ENCODE peak calls at places on chromosomes 1 and 21, in eight cellular contexts. One of them, this sample, is unnamed.

GRCh38 chr1:116498789-116499628 is 71.8 kb downstream of the CD58 start:
- DNase-seq in fibroblast of pulmonary artery: peak; percentile 77
- DNase-seq in astrocyte of the spinal cord: peak; percentile 69
- DNase-seq in brain microvascular endothelial cell: peak; percentile 66
- DNase-seq in body of pancreas: peak; percentile 69
- DNase-seq in fibroblast of mammary gland: peak; percentile 71
- DNase-seq in cardiac muscle cell: peak; percentile 80
- DNase-seq in tibial nerve: peak; percentile 79
- DNase-seq in this sample: peak; percentile 77

GRCh38 chr21:16250282-16250681 is 520.5 kb downstream of the USP25 start:
- DNase-seq in cardiac muscle cell: no peak
- DNase-seq in fibroblast of mammary gland: no peak
- DNase-seq in body of pancreas: no peak
- DNase-seq in astrocyte of the spinal cord: no peak
- DNase-seq in tibial nerve: no peak
- DNase-seq in fibroblast of pulmonary artery: no peak
- DNase-seq in brain microvascular endothelial cell: no peak
- DNase-seq in this sample: no peak

GRCh38 chr1:27430903-27431653 is 38.7 kb downstream of the GPR3 start:
- DNase-seq in tibial nerve: no peak
- DNase-seq in body of pancreas: no peak
- DNase-seq in astrocyte of the spinal cord: peak; percentile 24
- DNase-seq in fibroblast of mammary gland: peak; percentile 31
- DNase-seq in fibroblast of pulmonary artery: peak; percentile 38
- DNase-seq in brain microvascular endothelial cell: peak; percentile 6
- DNase-seq in cardiac muscle cell: peak; percentile 49
- DNase-seq in this sample: peak; percentile 49

GRCh38 chr1:70085451-70085850 is 119.9 kb downstream of the LRRC40 start:
- DNase-seq in fibroblast of pulmonary artery: no peak
- DNase-seq in body of pancreas: no peak
- DNase-seq in tibial nerve: no peak
- DNase-seq in fibroblast of mammary gland: no peak
- DNase-seq in astrocyte of the spinal cord: no peak
- DNase-seq in cardiac muscle cell: no peak
- DNase-seq in brain microvascular endothelial cell: no peak
- DNase-seq in this sample: no peak

GRCh38 chr1:30867537-30867936 is 41.0 kb downstream of the SDC3 start:
- DNase-seq in fibroblast of pulmonary artery: no peak
- DNase-seq in fibroblast of mammary gland: no peak
- DNase-seq in body of pancreas: no peak
- DNase-seq in cardiac muscle cell: no peak
- DNase-seq in tibial nerve: no peak
- DNase-seq in brain microvascular endothelial cell: no peak
- DNase-seq in astrocyte of the spinal cord: no peak
- DNase-seq in this sample: no peak

GRCh38 chr21:14737922-14738321 is 191.8 kb upstream of the SAMSN1 start:
- DNase-seq in fibroblast of pulmonary artery: peak; percentile 68
- DNase-seq in brain microvascular endothelial cell: peak; percentile 52
- DNase-seq in fibroblast of mammary gland: peak; percentile 71
- DNase-seq in tibial nerve: peak; percentile 55
- DNase-seq in body of pancreas: peak; percentile 49
- DNase-seq in cardiac muscle cell: peak; percentile 70
- DNase-seq in astrocyte of the spinal cord: peak; percentile 59
- DNase-seq in this sample: peak; percentile 78

GRCh38 chr1:236773919-236774318 is 21.2 kb upstream of the MTR start:
- DNase-seq in astrocyte of the spinal cord: no peak
- DNase-seq in body of pancreas: no peak
- DNase-seq in fibroblast of mammary gland: no peak
- DNase-seq in fibroblast of pulmonary artery: no peak
- DNase-seq in brain microvascular endothelial cell: no peak
- DNase-seq in cardiac muscle cell: no peak
- DNase-seq in tibial nerve: no peak
- DNase-seq in this sample: no peak

GRCh38 chr21:33266050-33266783 is at the start of gene IL10RB:
- DNase-seq in tibial nerve: peak; percentile 59
- DNase-seq in fibroblast of pulmonary artery: peak; percentile 40
- DNase-seq in brain microvascular endothelial cell: peak; percentile 32
- DNase-seq in astrocyte of the spinal cord: peak; percentile 60
- DNase-seq in cardiac muscle cell: peak; percentile 62
- DNase-seq in fibroblast of mammary gland: peak; percentile 28
- DNase-seq in body of pancreas: peak; percentile 78
- DNase-seq in this sample: peak; percentile 45

GRCh38 chr1:171988243-171988642 is 146.9 kb downstream of the DNM3 start:
- DNase-seq in fibroblast of mammary gland: no peak
- DNase-seq in astrocyte of the spinal cord: no peak
- DNase-seq in body of pancreas: no peak
- DNase-seq in tibial nerve: no peak
- DNase-seq in brain microvascular endothelial cell: no peak
- DNase-seq in cardiac muscle cell: no peak
- DNase-seq in fibroblast of pulmonary artery: no peak
- DNase-seq in this sample: no peak

GRCh38 chr21:35565204-35565611 is 495.1 kb downstream of the SETD4 start:
- DNase-seq in cardiac muscle cell: peak; percentile 89
- DNase-seq in fibroblast of mammary gland: peak; percentile 95
- DNase-seq in astrocyte of the spinal cord: peak; percentile 94
- DNase-seq in body of pancreas: no peak
- DNase-seq in tibial nerve: peak; percentile 21
- DNase-seq in fibroblast of pulmonary artery: peak; percentile 87
- DNase-seq in brain microvascular endothelial cell: peak; percentile 92
- DNase-seq in this sample: peak; percentile 89

GRCh38 chr1:8477199-8477982 is 159.5 kb downstream of the SLC45A1 start:
- DNase-seq in fibroblast of mammary gland: peak; percentile 81
- DNase-seq in fibroblast of pulmonary artery: no peak
- DNase-seq in body of pancreas: no peak
- DNase-seq in cardiac muscle cell: no peak
- DNase-seq in tibial nerve: no peak
- DNase-seq in brain microvascular endothelial cell: peak; percentile 39
- DNase-seq in astrocyte of the spinal cord: peak; percentile 72
- DNase-seq in this sample: peak; percentile 83

GRCh38 chr1:183652547-183653467 is at the start of gene APOBEC4:
- DNase-seq in brain microvascular endothelial cell: no peak
- DNase-seq in cardiac muscle cell: peak; percentile 34
- DNase-seq in body of pancreas: no peak
- DNase-seq in tibial nerve: no peak
- DNase-seq in fibroblast of pulmonary artery: peak; percentile 66
- DNase-seq in astrocyte of the spinal cord: no peak
- DNase-seq in fibroblast of mammary gland: no peak
- DNase-seq in this sample: no peak

GRCh38 chr1:183607322-183607980 is 17.2 kb upstream of the NCF2 start:
- DNase-seq in fibroblast of pulmonary artery: no peak
- DNase-seq in fibroblast of mammary gland: no peak
- DNase-seq in tibial nerve: no peak
- DNase-seq in brain microvascular endothelial cell: no peak
- DNase-seq in cardiac muscle cell: no peak
- DNase-seq in body of pancreas: no peak
- DNase-seq in astrocyte of the spinal cord: no peak
- DNase-seq in this sample: no peak

GRCh38 chr1:18603212-18603852 is 27.3 kb upstream of the PAX7 start:
- DNase-seq in fibroblast of mammary gland: no peak
- DNase-seq in brain microvascular endothelial cell: no peak
- DNase-seq in cardiac muscle cell: no peak
- DNase-seq in body of pancreas: no peak
- DNase-seq in astrocyte of the spinal cord: no peak
- DNase-seq in fibroblast of pulmonary artery: no peak
- DNase-seq in tibial nerve: no peak
- DNase-seq in this sample: no peak

GRCh38 chr1:153827168-153827964 is 52.2 kb downstream of the SLC27A3 start:
- DNase-seq in tibial nerve: no peak
- DNase-seq in brain microvascular endothelial cell: no peak
- DNase-seq in astrocyte of the spinal cord: no peak
- DNase-seq in fibroblast of pulmonary artery: no peak
- DNase-seq in fibroblast of mammary gland: no peak
- DNase-seq in cardiac muscle cell: no peak
- DNase-seq in body of pancreas: no peak
- DNase-seq in this sample: no peak
- TF ChIP-seq CTCF in tibial nerve: no peak
- TF ChIP-seq CTCF in brain microvascular endothelial cell: no peak
- TF ChIP-seq CTCF in astrocyte of the spinal cord: peak; percentile 18
- TF ChIP-seq CTCF in fibroblast of pulmonary artery: no peak
- TF ChIP-seq CTCF in fibroblast of mammary gland: peak; percentile 9
- TF ChIP-seq CTCF in cardiac muscle cell: no peak
- TF ChIP-seq CTCF in body of pancreas: no peak
- TF ChIP-seq CTCF in this sample: peak; percentile 7

GRCh38 chr1:16013220-16013907 is 4.5 kb downstream of the HSPB7 start:
- DNase-seq in tibial nerve: no peak
- DNase-seq in astrocyte of the spinal cord: peak; percentile 74
- DNase-seq in fibroblast of mammary gland: peak; percentile 49
- DNase-seq in body of pancreas: peak; percentile 67
- DNase-seq in brain microvascular endothelial cell: peak; percentile 52
- DNase-seq in fibroblast of pulmonary artery: peak; percentile 65
- DNase-seq in cardiac muscle cell: peak; percentile 79
- DNase-seq in this sample: peak; percentile 70
- H3K4me3 ChIP-seq in tibial nerve: peak overlapping the region; percentile 47
- H3K4me3 ChIP-seq in astrocyte of the spinal cord: peak overlapping the region; percentile 22
- H3K4me3 ChIP-seq in fibroblast of mammary gland: peak overlapping the region; percentile 17
- H3K4me3 ChIP-seq in body of pancreas: no peak overlapping the region
- H3K4me3 ChIP-seq in brain microvascular endothelial cell: peak overlapping the region; percentile 40
- H3K4me3 ChIP-seq in fibroblast of pulmonary artery: peak overlapping the region; percentile 31
- H3K4me3 ChIP-seq in cardiac muscle cell: peak overlapping the region; percentile 33
- H3K4me3 ChIP-seq in this sample: peak overlapping the region; percentile 37

DNA sequence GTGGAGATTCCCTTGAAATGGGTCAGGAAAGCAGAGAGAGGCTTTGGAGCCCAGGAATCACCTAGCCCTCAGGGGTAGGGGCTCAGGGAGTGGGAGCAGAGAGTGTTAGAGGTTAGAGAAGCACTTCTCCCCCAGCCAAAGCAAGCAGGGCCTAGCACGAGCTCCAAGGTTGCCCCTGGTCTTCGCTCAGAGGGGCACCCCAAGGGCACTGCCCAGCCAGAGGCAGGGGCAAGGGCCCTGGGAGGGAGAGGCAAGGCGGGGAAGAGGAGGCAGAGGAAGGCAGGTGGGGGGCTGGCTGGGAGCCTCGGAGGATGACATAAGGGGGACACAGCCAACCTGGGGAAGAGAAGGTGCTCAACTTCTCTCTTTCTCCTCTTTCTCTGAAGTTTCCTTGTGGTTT is 71.9 kb downstream of the CASZ1 start:
- DNase-seq in fibroblast of pulmonary artery: no peak
- DNase-seq in tibial nerve: no peak
- DNase-seq in fibroblast of mammary gland: no peak
- DNase-seq in cardiac muscle cell: no peak
- DNase-seq in astrocyte of the spinal cord: no peak
- DNase-seq in brain microvascular endothelial cell: no peak
- DNase-seq in body of pancreas: no peak
- DNase-seq in this sample: no peak
- TF ChIP-seq CTCF in fibroblast of pulmonary artery: no peak
- TF ChIP-seq CTCF in tibial nerve: no peak
- TF ChIP-seq CTCF in fibroblast of mammary gland: no peak
- TF ChIP-seq CTCF in cardiac muscle cell: no peak
- TF ChIP-seq CTCF in astrocyte of the spinal cord: no peak
- TF ChIP-seq CTCF in brain microvascular endothelial cell: no peak
- TF ChIP-seq CTCF in body of pancreas: no peak
- TF ChIP-seq CTCF in this sample: no peak

DNA sequence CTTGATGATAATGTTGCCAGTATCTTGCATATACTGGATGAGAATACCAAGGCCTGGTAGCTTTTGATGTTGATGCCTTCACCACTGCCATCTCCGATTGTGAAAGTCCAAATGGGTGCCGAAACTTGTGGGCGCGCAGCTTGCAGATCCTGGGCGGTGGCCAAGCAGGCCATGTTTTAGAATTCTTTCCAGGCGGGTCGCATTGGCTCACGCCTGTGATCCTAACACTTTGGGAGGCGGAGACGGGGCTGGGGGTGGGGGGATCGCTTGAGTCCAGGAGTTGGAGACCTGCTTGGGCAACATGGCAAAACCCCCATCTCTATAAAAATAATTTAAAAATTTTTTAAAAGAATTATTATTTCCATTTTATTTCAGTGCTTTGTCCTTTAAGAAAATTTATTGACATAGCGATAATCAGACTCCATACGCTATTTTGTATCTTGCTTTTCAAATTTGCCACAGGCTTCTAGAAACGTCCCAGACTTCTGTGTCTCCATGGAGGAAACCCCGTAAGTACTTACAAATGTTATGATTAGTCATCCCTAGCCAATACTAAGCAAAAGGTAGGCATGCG is 592 bp upstream of the ZNF326 start:
- DNase-seq in body of pancreas: peak; percentile 23
- DNase-seq in fibroblast of mammary gland: no peak
- DNase-seq in tibial nerve: no peak
- DNase-seq in fibroblast of pulmonary artery: no peak
- DNase-seq in cardiac muscle cell: no peak
- DNase-seq in astrocyte of the spinal cord: no peak
- DNase-seq in brain microvascular endothelial cell: no peak
- DNase-seq in this sample: no peak
- H3K4me3 ChIP-seq in body of pancreas: peak overlapping the region; percentile 71
- H3K4me3 ChIP-seq in fibroblast of mammary gland: peak overlapping the region; percentile 83
- H3K4me3 ChIP-seq in tibial nerve: peak overlapping the region; percentile 77
- H3K4me3 ChIP-seq in fibroblast of pulmonary artery: peak overlapping the region; percentile 66
- H3K4me3 ChIP-seq in cardiac muscle cell: peak overlapping the region; percentile 84
- H3K4me3 ChIP-seq in astrocyte of the spinal cord: peak overlapping the region; percentile 30
- H3K4me3 ChIP-seq in brain microvascular endothelial cell: peak overlapping the region; percentile 93
- H3K4me3 ChIP-seq in this sample: peak overlapping the region; percentile 94

This sample was measured in fibroblast of the aortic adventitia.